ENCODE peak calls at places on chromosome 1, in four cellular contexts. K is fibroblast of gingiva, M is PC-3, R is endothelial cell of umbilical vein. X is an unnamed sample.

GRCh38 chr1:208216062-208216461 is 28.1 kb downstream of the PLXNA2 start:
- DNase-seq in M (peak), K (peak), R (no peak), X (peak)

GRCh38 chr1:9715536-9716226 is 64.2 kb downstream of the PIK3CD start:
- DNase-seq in R (no peak), M (no peak), K (no peak), X (no peak)

GRCh38 chr1:241762713-241763339 is 85.2 kb upstream of the EXO1 start:
- DNase-seq in R (no peak), K (peak), M (peak), X (no peak)

GRCh38 chr1:110548381-110548780 is 29.4 kb upstream of the KCNA10 start:
- DNase-seq in K (no peak), R (no peak), M (peak), X (no peak)

GRCh38 chr1:9631613-9632012 is 19.9 kb upstream of the PIK3CD start:
- DNase-seq in K (no peak), M (no peak), R (no peak), X (no peak)

GRCh38 chr1:83112248-83112885 is 886.6 kb downstream of the TTLL7 start:
- DNase-seq in R (no peak), M (no peak), K (no peak), X (no peak)

GRCh38 chr1:154629160-154630073 is 21.4 kb upstream of the ADAR start:
- DNase-seq in R (no peak), M (no peak), K (no peak), X (no peak)

GRCh38 chr1:96698332-96698983 is 23.1 kb upstream of the PTBP2 start:
- DNase-seq in M (no peak), K (no peak), R (no peak), X (peak)

GRCh38 chr1:26468911-26469310 is 3.3 kb upstream of the HMGN2 start:
- DNase-seq in K (peak), M (no peak), R (no peak), X (no peak)

GRCh38 chr1:58064281-58064680 is 482.2 kb downstream of the OMA1 start:
- DNase-seq in M (no peak), K (no peak), R (no peak), X (no peak)